ENCODE peak calls at places on chromosomes 16 and 17, in five cellular contexts. U is effector memory CD4-positive, alpha-beta T cell; T is tibial nerve; F is H7; A is gastrocnemius medialis. P is an unnamed sample.
A peak's percentile ranks its signal among the peaks of the same experiment; 100 is the strongest.

GRCh38 chr17:47066841-47067682 is 88.0 kb upstream of the RPRML start:
- DNase-seq in U (peak; percentile 54), T (peak; percentile 72), F (peak; percentile 95), A (peak; percentile 81), P (peak; percentile 83)

GRCh38 chr16:17031484-17032268 is 439.1 kb downstream of the XYLT1 start:
- DNase-seq in T (no peak), A (no peak), U (no peak), F (no peak), P (no peak)

GRCh38 chr16:66790130-66790733 is 11.2 kb downstream of the TERB1 start:
- DNase-seq in T (no peak), U (no peak), A (no peak), F (no peak), P (no peak)

GRCh38 chr16:11045846-11046245 is 101.5 kb downstream of the CLEC16A start:
- DNase-seq in A (peak; percentile 10), F (no peak), U (no peak), T (no peak), P (no peak)

GRCh38 chr16:57810197-57811024 is 8.1 kb upstream of the KIFC3 start:
- DNase-seq in U (peak; percentile 78), A (peak; percentile 76), T (peak; percentile 56), F (peak; percentile 71), P (peak; percentile 37)

GRCh38 chr17:44916059-44916780 is 920 bp upstream of the GFAP start:
- DNase-seq in U (no peak), T (no peak), F (no peak), A (no peak), P (no peak)

GRCh38 chr17:8875957-8876356 is 8.5 kb upstream of the PIK3R6 start:
- DNase-seq in T (no peak), A (no peak), F (peak; percentile 68), U (no peak), P (no peak)

GRCh38 chr16:89198417-89199240 is 1.7 kb downstream of the SLC22A31 start:
- DNase-seq in A (no peak), U (no peak), T (no peak), F (peak; percentile 60), P (no peak)

GRCh38 chr16:89360760-89361435 is 129.5 kb downstream of the ANKRD11 start:
- DNase-seq in T (no peak), A (no peak), F (peak; percentile 67), U (peak; percentile 61), P (no peak)

GRCh38 chr17:9150407-9151090 is 129.2 kb downstream of the NTN1 start:
- DNase-seq in T (peak; percentile 38), U (no peak), A (no peak), F (no peak), P (no peak)

GRCh38 chr17:59506907-59507726 is 58.3 kb upstream of the DHX40 start:
- DNase-seq in U (no peak), T (no peak), A (peak; percentile 28), F (no peak), P (no peak)

GRCh38 chr17:74833501-74834361 is 26.0 kb downstream of the GRIN2C start:
- DNase-seq in A (peak; percentile 23), U (no peak), T (peak; percentile 33), F (no peak), P (no peak)

GRCh38 chr17:27657620-27658019 is 26.6 kb downstream of the LGALS9 start:
- DNase-seq in A (no peak), T (no peak), F (no peak), U (no peak), P (no peak)

GRCh38 chr16:85003723-85004586 is 7.4 kb downstream of the ZDHHC7 start:
- DNase-seq in A (no peak), U (no peak), F (no peak), T (no peak), P (no peak)

GRCh38 chr16:57324649-57325223 is 33.8 kb upstream of the CCL22 start:
- DNase-seq in U (no peak), A (no peak), T (no peak), F (no peak), P (no peak)

GRCh38 chr17:11081342-11081741 is 159.7 kb upstream of the SHISA6 start:
- DNase-seq in T (no peak), F (no peak), U (no peak), A (no peak), P (no peak)

GRCh38 chr16:88442811-88443576 is 10.1 kb upstream of the ZFPM1 start:
- DNase-seq in F (peak; percentile 99), A (peak; percentile 54), U (peak; percentile 69), T (peak; percentile 49), P (peak; percentile 41)

GRCh38 chr17:41710472-41711090 is 1.6 kb upstream of the GAST start:
- DNase-seq in A (no peak), T (no peak), F (no peak), U (no peak), P (no peak)

GRCh38 chr17:74935048-74935447 is 650 bp upstream of the OTOP3 start:
- DNase-seq in F (peak; percentile 60), U (no peak), A (no peak), T (no peak), P (no peak)

GRCh38 chr17:48456584-48456983 is 26.6 kb upstream of the SKAP1 start:
- DNase-seq in T (no peak), F (no peak), A (no peak), U (no peak), P (no peak)

GRCh38 chr17:39097159-39097519 is 54.3 kb downstream of the PLXDC1 start:
- DNase-seq in U (no peak), A (no peak), T (no peak), F (no peak), P (no peak)

GRCh38 chr17:6712058-6712853 is 913 bp downstream of the SLC13A5 start:
- DNase-seq in T (no peak), U (no peak), A (no peak), F (peak; percentile 90), P (peak; percentile 38)

GRCh38 chr16:10280262-10281170 is 98.3 kb upstream of the GRIN2A start:
- DNase-seq in U (no peak), T (no peak), F (no peak), A (no peak), P (no peak)

GRCh38 chr17:32941419-32942032 is 13.6 kb downstream of the TMEM98 start:
- DNase-seq in A (no peak), F (no peak), U (no peak), T (no peak), P (no peak)

GRCh38 chr17:39738568-39738901 is 797 bp downstream of the GRB7 start:
- DNase-seq in U (peak; percentile 39), T (no peak), A (no peak), F (peak; percentile 88), P (no peak)

GRCh38 chr16:27251561-27252205 is 16.9 kb downstream of the NSMCE1 start:
- DNase-seq in U (no peak), F (no peak), A (no peak), T (no peak), P (no peak)

GRCh38 chr17:43334744-43335400 is 63.9 kb upstream of the ARL4D start:
- DNase-seq in F (no peak), A (no peak), U (no peak), T (no peak), P (no peak)

GRCh38 chr17:31130286-31131224 is 35.8 kb downstream of the NF1 start:
- DNase-seq in A (no peak), T (no peak), F (peak; percentile 16), U (no peak), P (no peak)

GRCh38 chr16:85309656-85310587 is 197.7 kb upstream of the CIBAR2 start:
- DNase-seq in U (no peak), A (peak; percentile 82), F (peak; percentile 86), T (peak; percentile 65), P (no peak)

GRCh38 chr17:57045868-57046671 is 39.0 kb upstream of the AKAP1 start:
- DNase-seq in T (no peak), F (peak; percentile 56), U (peak; percentile 3), A (peak; percentile 45), P (no peak)

GRCh38 chr17:75854881-75855309 is 240 bp downstream of the WBP2 start:
- DNase-seq in A (no peak), U (no peak), F (peak; percentile 89), T (no peak), P (no peak)

GRCh38 chr17:82045916-82046484 is 5.6 kb downstream of the RFNG start:
- DNase-seq in T (no peak), A (no peak), U (no peak), F (no peak), P (no peak)

GRCh38 chr16:60031751-60032150 is 1297.6 kb upstream of the GOT2 start:
- DNase-seq in T (no peak), U (no peak), A (no peak), F (no peak), P (no peak)

GRCh38 chr16:71724320-71724751 is at the start of gene PHLPP2:
- DNase-seq in A (no peak), T (no peak), U (no peak), F (no peak), P (no peak)

GRCh38 chr16:71723537-71724319 is 773 bp downstream of the PHLPP2 start:
- DNase-seq in F (peak; percentile 95), U (peak; percentile 59), A (peak; percentile 74), T (peak; percentile 54), P (peak; percentile 82)

GRCh38 chr16:71726491-71727319 is 2.2 kb upstream of the PHLPP2 start:
- DNase-seq in U (no peak), T (no peak), A (no peak), F (no peak), P (no peak)

GRCh38 chr16:71722801-71723536 is 1.5 kb downstream of the PHLPP2 start:
- DNase-seq in T (peak; percentile 38), A (peak; percentile 44), F (peak; percentile 90), U (peak; percentile 50), P (peak; percentile 89)

GRCh38 chr16:71727545-71728324 is 3.2 kb upstream of the PHLPP2 start:
- DNase-seq in A (no peak), U (no peak), F (no peak), T (no peak), P (no peak)
- H3K4me3 ChIP-seq in A (no peak overlapping the region), U (no peak overlapping the region), F (no peak overlapping the region), T (no peak overlapping the region), P (no peak overlapping the region)

DNA sequence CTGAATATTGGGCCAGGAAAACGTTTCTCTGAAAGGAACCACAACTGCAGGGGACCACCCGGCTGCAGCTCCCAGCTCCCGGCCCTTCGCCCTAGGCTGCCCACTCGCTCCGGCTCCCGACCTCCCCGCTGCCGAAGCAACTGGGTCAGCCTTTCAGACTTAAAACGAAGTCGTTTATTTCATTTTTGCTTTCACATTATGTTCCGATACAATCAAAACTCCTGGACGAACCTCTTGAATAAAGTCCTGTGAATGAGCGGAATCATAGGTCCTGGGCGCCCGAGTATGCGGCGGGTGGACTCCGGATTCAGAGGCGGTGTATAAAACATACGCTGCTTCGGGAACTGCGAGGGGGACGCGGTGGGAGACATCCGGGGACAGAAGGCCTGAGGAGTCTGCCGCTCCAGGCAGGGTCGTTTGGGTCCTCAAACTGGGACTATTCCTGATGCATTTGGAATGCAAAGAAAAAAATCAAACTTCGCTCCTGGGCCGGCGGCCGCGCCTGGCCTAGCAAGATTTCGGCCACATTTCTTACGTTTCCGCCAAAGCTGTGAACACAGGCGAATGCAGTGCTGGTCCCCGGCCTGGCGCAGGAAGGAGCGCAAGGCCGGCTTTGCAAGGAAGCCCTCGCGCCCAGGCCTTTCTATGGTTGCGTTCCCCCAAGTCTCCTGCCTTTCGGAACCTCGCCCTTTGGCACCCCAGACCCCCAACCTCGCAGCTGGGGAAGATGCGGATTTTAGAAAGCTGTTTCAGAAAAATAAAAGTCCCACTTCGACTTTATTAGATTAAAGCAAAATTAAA is 3.7 kb downstream of the CBLN1 start:
- DNase-seq in U (no peak), A (no peak), T (no peak), F (peak; percentile 67), P (no peak)
- H3K4me3 ChIP-seq in U (no peak overlapping the region), A (no peak overlapping the region), T (no peak overlapping the region), F (peak overlapping the region; percentile 4), P (no peak overlapping the region)

GRCh38 chr17:79813826-79814623 is 17.1 kb upstream of the CBX8 start:
- DNase-seq in A (no peak), F (peak; percentile 77), T (no peak), U (no peak), P (no peak)
- H3K4me3 ChIP-seq in A (no peak overlapping the region), F (peak overlapping the region; percentile 5), T (peak overlapping the region; percentile 39), U (no peak overlapping the region), P (no peak overlapping the region)

GRCh38 chr17:63701477-63702222 is 1.7 kb upstream of the LIMD2 start:
- DNase-seq in U (peak; percentile 62), T (no peak), A (no peak), F (no peak), P (no peak)
- H3K4me3 ChIP-seq in U (peak overlapping the region; percentile 38), T (peak overlapping the region; percentile 84), A (peak overlapping the region; percentile 41), F (peak overlapping the region; percentile 67), P (no peak overlapping the region)